ENCODE peak calls at places on chromosomes 5 and 9, in five cellular contexts. L is substantia nigra; N is CD4-positive, CD25-positive, alpha-beta regulatory T cell; V is T follicular helper cell; W is hippocampal formation. A is an unnamed sample.

GRCh38 chr5:111158105-111158744 is 66.0 kb upstream of the CAMK4 start:
- DNase-seq in V (peak), L (peak), N (peak), W (peak), A (peak)

GRCh38 chr5:56706504-56706903 is 108.8 kb upstream of the MAP3K1 start:
- DNase-seq in N (no peak), V (no peak), W (no peak), L (no peak), A (no peak)

GRCh38 chr9:129964901-129965734 is 77.9 kb downstream of the FNBP1 start:
- DNase-seq in L (no peak), N (no peak), W (peak), V (no peak), A (no peak)

GRCh38 chr5:73674669-73675004 is 48.6 kb downstream of the ARHGEF28 start:
- DNase-seq in V (no peak), N (no peak), L (no peak), W (no peak), A (no peak)

GRCh38 chr5:62790348-62790747 is 211.7 kb downstream of the LRRC70 start:
- DNase-seq in W (no peak), V (no peak), L (no peak), N (no peak), A (no peak)

GRCh38 chr5:175718401-175719108 is 60.7 kb downstream of the HRH2 start:
- DNase-seq in W (no peak), V (peak), L (no peak), N (peak), A (no peak)

GRCh38 chr9:113526841-113527240 is 63.3 kb downstream of the RGS3 start:
- DNase-seq in L (no peak), N (no peak), W (peak), V (no peak), A (no peak)

GRCh38 chr5:13478831-13479465 is 465.5 kb downstream of the DNAH5 start:
- DNase-seq in W (peak), L (no peak), V (no peak), N (no peak), A (peak)

GRCh38 chr9:120625222-120625621 is 45.3 kb upstream of the CDK5RAP2 start:
- DNase-seq in V (no peak), W (no peak), N (no peak), L (no peak), A (no peak)

GRCh38 chr5:124596595-124597388 is 149.6 kb downstream of the ZNF608 start:
- DNase-seq in N (no peak), W (no peak), L (no peak), V (no peak), A (no peak)

GRCh38 chr5:177303925-177304391 is 359 bp downstream of the PRELID1 start:
- DNase-seq in L (no peak), V (no peak), N (no peak), W (no peak), A (no peak)

GRCh38 chr5:172564187-172564586 is 76.9 kb upstream of the NEURL1B start:
- DNase-seq in L (no peak), W (no peak), V (no peak), N (no peak), A (no peak)

GRCh38 chr5:168372351-168372946 is 81.0 kb downstream of the WWC1 start:
- DNase-seq in V (no peak), W (no peak), N (no peak), L (no peak), A (no peak)

GRCh38 chr9:91130796-91131318 is 230.9 kb downstream of the AUH start:
- DNase-seq in W (no peak), L (no peak), V (no peak), N (no peak), A (no peak)

GRCh38 chr5:14699807-14700400 is 35.4 kb downstream of the OTULIN start:
- DNase-seq in W (no peak), N (no peak), L (no peak), V (no peak), A (no peak)

A was measured in anterior cingulate cortex.